ENCODE peak calls at places on chromosome 11, in ten cellular contexts. R is body of pancreas, I is lung, J is upper lobe of right lung, D is upper lobe of left lung, B is GM10248, Y is tibial artery, S is endothelial cell, K is HL-60, G is AG10803. C is an unnamed sample.

GRCh38 chr11:75346912-75347647 is 4.4 kb downstream of the ARRB1 start:
- DNase-seq in I (peak), J (peak), Y (peak), S (no peak), G (peak), R (no peak), B (no peak), K (no peak), D (peak), C (no peak)

GRCh38 chr11:128551641-128552335 is 35.6 kb downstream of the ETS1 start:
- DNase-seq in G (no peak), J (no peak), R (no peak), B (peak), S (no peak), D (no peak), I (no peak), Y (no peak), K (no peak), C (no peak)

GRCh38 chr11:15194671-15195415 is 80.1 kb downstream of the INSC start:
- DNase-seq in I (no peak), B (no peak), G (no peak), J (no peak), Y (no peak), R (no peak), D (no peak), S (no peak), K (no peak), C (no peak)

GRCh38 chr11:127485541-127485940 is 485.0 kb upstream of the KIRREL3 start:
- DNase-seq in J (no peak), Y (no peak), D (no peak), B (no peak), I (no peak), S (no peak), G (no peak), R (no peak), K (no peak), C (no peak)

GRCh38 chr11:130124096-130124495 is 35.5 kb upstream of the ST14 start:
- DNase-seq in R (no peak), D (peak), J (peak), G (peak), B (no peak), I (peak), K (peak), Y (peak), S (no peak), C (no peak)

GRCh38 chr11:26599421-26599820 is 27.4 kb upstream of the MUC15 start:
- DNase-seq in J (no peak), K (peak), B (no peak), I (no peak), G (peak), S (no peak), R (no peak), Y (no peak), D (no peak), C (no peak)

GRCh38 chr11:124518900-124519541 is 24.4 kb downstream of the OR8B12 start:
- DNase-seq in G (peak), I (no peak), K (no peak), J (no peak), D (no peak), R (no peak), Y (no peak), S (no peak), B (no peak), C (no peak)

GRCh38 chr11:108025387-108026080 is 16.8 kb downstream of the CUL5 start:
- DNase-seq in B (peak), S (peak), K (no peak), I (no peak), J (no peak), R (no peak), Y (no peak), G (no peak), D (no peak), C (no peak)

GRCh38 chr11:64233913-64234839 is at the start of gene VEGFB:
- DNase-seq in K (no peak), B (peak), S (no peak), Y (peak), R (peak), I (peak), G (no peak), D (peak), J (peak), C (peak)

GRCh38 chr11:130781906-130782305 is 134.4 kb downstream of the SNX19 start:
- DNase-seq in Y (no peak), J (no peak), D (no peak), S (no peak), I (no peak), R (no peak), K (no peak), B (no peak), G (peak), C (no peak)

GRCh38 chr11:75867778-75868374 is 52.9 kb downstream of the UVRAG start:
- DNase-seq in B (peak), D (no peak), Y (no peak), G (peak), S (peak), K (peak), J (no peak), R (peak), I (peak), C (no peak)

GRCh38 chr11:111366560-111367410 is 12.3 kb downstream of the POU2AF1 start:
- DNase-seq in B (no peak), R (no peak), Y (no peak), D (no peak), S (no peak), G (no peak), K (no peak), J (no peak), I (no peak), C (no peak)

GRCh38 chr11:96154802-96155520 is 188.0 kb downstream of the MAML2 start:
- DNase-seq in D (no peak), R (no peak), B (no peak), G (peak), J (no peak), K (no peak), Y (no peak), I (no peak), S (no peak), C (no peak)

GRCh38 chr11:61555978-61556377 is 24.9 kb downstream of the SYT7 start:
- DNase-seq in I (no peak), R (no peak), J (no peak), B (no peak), S (no peak), Y (no peak), K (no peak), D (no peak), G (no peak), C (no peak)

GRCh38 chr11:2460540-2461252 is 15.9 kb downstream of the KCNQ1 start:
- DNase-seq in D (no peak), I (no peak), B (no peak), S (no peak), J (peak), R (no peak), K (no peak), G (no peak), Y (no peak), C (no peak)

DNA sequence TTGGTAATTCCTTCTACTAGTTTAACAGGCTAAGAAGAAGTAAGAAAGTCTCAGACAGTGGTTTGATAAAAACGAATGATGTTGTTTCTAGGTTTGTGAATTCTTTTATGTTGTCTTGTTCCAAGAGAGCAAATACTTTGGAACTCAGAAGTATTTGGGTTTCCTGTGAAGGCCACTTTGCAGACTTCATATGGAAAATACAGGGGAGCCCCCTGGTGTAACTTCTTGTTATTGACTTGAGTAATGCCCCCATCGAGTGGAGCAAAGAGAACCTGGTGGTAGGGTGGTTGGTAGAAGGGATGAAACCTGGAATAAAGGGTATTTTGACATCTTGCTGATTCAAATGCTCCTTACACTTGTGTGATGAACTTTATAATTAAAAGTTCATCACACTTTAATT is 40.0 kb upstream of the PTH start:
- DNase-seq in K (no peak), Y (no peak), R (no peak), G (no peak), S (no peak), J (no peak), I (no peak), B (no peak), D (no peak), C (no peak)
- TF ChIP-seq CTCF in K (no peak), Y (no peak), R (no peak), G (no peak), S (peak), J (no peak), I (no peak), B (no peak), D (no peak), C (no peak)

GRCh38 chr11:32312206-32312817 is 123.0 kb downstream of the WT1 start:
- DNase-seq in G (no peak), K (no peak), Y (no peak), I (no peak), S (no peak), J (no peak), B (no peak), D (no peak), R (no peak), C (no peak)

GRCh38 chr11:32315121-32315520 is 120.2 kb downstream of the WT1 start:
- DNase-seq in D (no peak), R (no peak), Y (no peak), I (no peak), G (no peak), S (no peak), J (no peak), K (no peak), B (no peak), C (no peak)

GRCh38 chr11:32311351-32312077 is 123.8 kb downstream of the WT1 start:
- DNase-seq in K (no peak), Y (no peak), J (no peak), I (no peak), G (no peak), D (no peak), B (no peak), S (no peak), R (no peak), C (no peak)

GRCh38 chr11:32310218-32310601 is 125.1 kb downstream of the WT1 start:
- DNase-seq in D (peak), Y (no peak), R (no peak), J (peak), S (no peak), G (peak), K (no peak), I (peak), B (no peak), C (no peak)

DNA sequence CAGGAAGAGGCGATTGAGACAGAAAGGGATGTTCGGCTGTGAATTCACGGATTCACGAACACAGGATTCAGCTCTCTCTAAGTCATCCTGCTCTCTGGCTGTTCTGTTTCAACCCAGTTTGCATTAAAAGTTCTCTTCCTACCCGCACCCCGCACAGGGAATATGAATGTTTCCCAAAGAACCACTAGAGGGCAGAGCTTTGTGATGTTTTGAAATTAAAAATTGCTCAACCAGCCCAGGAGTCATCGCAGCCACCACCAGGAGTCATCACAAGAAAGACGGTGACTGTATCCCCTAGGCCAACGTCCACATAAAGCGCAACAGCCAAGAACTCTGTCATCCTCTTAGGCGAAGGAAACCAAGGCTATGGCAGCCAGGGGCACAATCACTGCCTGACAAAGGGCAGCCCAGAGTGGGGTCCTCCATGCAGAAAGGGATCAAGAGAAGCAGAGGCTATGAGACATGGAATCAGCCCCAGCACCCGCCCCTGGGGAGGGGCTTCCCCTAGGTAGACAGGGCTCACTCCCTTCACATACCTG is 122.4 kb downstream of the WT1 start:
- DNase-seq in B (peak), J (no peak), D (peak), R (peak), K (peak), S (peak), Y (no peak), G (peak), I (peak), C (no peak)
- TF ChIP-seq CTCF in B (peak), J (peak), D (peak), R (peak), K (peak), S (peak), Y (peak), G (peak), I (peak), C (peak)

DNA sequence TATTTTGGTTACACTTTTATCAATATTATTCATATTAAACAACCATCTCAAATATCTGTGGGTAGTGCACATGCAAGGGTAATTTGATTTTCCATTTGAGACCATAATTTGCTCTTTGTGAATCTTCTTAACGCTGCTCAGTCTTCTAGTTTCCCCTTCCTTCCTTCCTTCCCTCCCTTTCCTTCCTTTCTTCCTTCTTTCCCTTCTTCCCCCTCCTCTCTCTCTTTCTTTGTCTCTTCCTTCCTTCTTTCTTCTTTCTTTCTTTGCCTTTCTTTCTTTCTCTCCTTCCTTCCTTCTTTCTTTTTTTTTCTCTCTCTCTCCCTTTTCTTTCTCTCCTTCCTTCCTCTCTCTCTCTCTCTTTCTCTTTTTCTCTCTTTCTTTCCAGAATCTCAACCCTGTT is 4.1 kb upstream of the RNF26 start:
- DNase-seq in D (no peak), B (no peak), R (no peak), S (no peak), G (no peak), K (no peak), Y (no peak), I (no peak), J (no peak), C (no peak)
- TF ChIP-seq CTCF in D (no peak), B (no peak), R (no peak), S (no peak), G (no peak), K (no peak), Y (no peak), I (no peak), J (no peak), C (no peak)

GRCh38 chr11:32448232-32448631 is 12.9 kb upstream of the WT1 start:
- DNase-seq in J (no peak), R (no peak), D (no peak), Y (no peak), K (no peak), G (no peak), S (peak), B (no peak), I (no peak), C (no peak)
- TF ChIP-seq CTCF in J (no peak), R (no peak), D (no peak), Y (no peak), K (peak), G (peak), S (no peak), B (peak), I (no peak), C (peak)

GRCh38 chr11:102007567-102008437 is 39.4 kb upstream of the CFAP300 start:
- DNase-seq in B (peak), D (peak), I (peak), J (no peak), K (peak), S (no peak), R (no peak), Y (no peak), G (peak), C (no peak)
- TF ChIP-seq CTCF in B (peak), D (peak), I (no peak), J (peak), K (no peak), S (peak), R (peak), Y (peak), G (peak), C (peak)

GRCh38 chr11:47188262-47188661 is 2.0 kb upstream of the PACSIN3 start:
- DNase-seq in R (no peak), G (peak), S (no peak), K (no peak), Y (no peak), J (no peak), B (no peak), D (no peak), I (no peak), C (no peak)

GRCh38 chr11:47186076-47186936 is at the start of gene PACSIN3:
- DNase-seq in B (peak), D (peak), R (peak), G (no peak), I (no peak), J (peak), K (no peak), S (peak), Y (no peak), C (peak)

GRCh38 chr11:47187723-47188122 is 1.5 kb upstream of the PACSIN3 start:
- DNase-seq in I (no peak), D (no peak), B (no peak), S (no peak), J (no peak), K (no peak), R (no peak), Y (no peak), G (no peak), C (no peak)

GRCh38 chr11:47185305-47186075 is 744 bp downstream of the PACSIN3 start:
- DNase-seq in K (no peak), J (peak), B (no peak), G (peak), I (peak), R (peak), S (peak), D (peak), Y (no peak), C (peak)

DNA sequence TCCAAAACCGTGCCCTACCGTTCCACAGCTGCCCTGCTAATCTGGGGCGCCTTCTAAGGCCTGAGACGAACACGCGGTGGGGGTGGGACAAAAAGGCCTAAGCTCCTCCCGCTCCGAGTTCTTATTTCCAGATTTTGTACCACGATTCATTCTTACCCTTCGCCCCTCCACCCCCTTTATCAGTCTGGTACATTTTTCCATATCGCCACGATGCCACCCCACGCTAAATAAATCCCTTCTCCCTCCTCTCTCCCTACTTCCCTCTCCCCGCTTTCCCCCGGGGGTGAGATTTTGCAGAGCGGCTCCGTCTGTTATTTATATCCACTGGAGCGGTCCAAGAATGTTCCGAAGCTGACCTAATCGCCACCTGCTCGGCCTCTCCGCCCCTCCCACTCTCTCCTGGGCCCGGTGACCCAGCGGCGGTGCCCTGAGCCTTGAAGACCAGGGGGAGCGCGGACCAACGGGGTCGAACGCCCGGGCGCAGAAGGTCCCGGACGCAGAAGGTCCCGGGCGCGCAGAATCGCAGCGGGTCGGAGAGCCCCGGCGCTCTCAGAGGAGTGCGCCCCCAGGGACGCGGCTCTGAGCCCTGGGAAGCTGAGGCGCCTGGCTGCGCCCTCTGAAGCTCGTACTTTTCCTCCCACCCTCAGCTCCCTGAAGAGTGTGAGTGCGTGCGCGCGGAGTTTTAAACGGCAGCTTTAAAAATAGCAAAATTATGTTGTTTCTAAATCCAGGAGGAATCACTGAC is 875 bp upstream of the PACSIN3 start:
- DNase-seq in B (peak), J (peak), R (peak), Y (peak), K (no peak), I (no peak), D (peak), S (peak), G (peak), C (peak)
- TF ChIP-seq CTCF in B (no peak), J (no peak), R (no peak), Y (no peak), K (no peak), I (no peak), D (no peak), S (no peak), G (peak), C (peak)

DNA sequence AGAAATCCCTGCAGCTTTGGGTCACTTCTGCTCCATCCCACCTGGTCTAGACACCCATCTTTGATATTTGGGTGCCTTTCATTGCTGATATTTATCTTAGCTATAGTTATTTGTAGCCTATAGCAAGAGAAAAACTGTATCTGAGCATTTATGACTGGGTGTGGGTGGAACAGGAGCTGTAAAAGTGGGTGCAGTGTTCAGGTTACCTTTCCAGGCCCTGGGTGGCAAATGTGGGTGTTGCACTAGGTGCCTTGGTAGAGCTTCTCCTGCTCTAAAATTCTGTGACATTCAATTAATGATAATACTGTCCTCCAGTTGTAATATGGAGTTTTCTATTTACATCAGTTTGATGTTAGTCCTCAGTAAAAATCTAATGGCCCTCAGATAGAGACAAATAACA is 78.4 kb upstream of the OR4B1 start:
- DNase-seq in K (no peak), S (no peak), J (no peak), D (no peak), R (no peak), I (no peak), B (no peak), G (no peak), Y (no peak), C (no peak)
- TF ChIP-seq CTCF in K (no peak), S (no peak), J (no peak), D (no peak), R (no peak), I (no peak), B (no peak), G (no peak), Y (no peak), C (no peak)

DNA sequence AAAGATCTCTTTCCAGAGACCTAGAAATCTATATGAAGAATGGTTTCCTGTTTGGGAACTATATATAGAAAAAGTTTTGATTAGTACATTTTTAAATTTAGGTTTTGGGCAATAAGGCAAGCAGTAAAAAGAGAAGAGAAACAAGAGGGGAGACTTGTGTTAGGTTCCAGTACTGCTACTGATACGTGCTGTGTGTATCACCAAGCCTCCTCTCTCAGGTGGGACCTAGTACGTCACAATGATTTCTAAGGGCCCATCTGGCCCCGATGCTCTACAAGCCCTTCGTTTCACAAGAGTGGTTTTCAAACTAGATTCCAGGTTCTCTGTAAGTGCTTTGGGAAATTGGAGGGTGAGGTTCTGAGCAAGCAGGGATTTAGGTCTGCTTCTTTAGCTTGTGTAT is 39.2 kb downstream of the USP35 start:
- DNase-seq in I (no peak), B (peak), J (no peak), K (no peak), G (no peak), S (no peak), R (no peak), Y (no peak), D (no peak), C (no peak)
- TF ChIP-seq CTCF in I (no peak), B (no peak), J (no peak), K (no peak), G (no peak), S (no peak), R (no peak), Y (no peak), D (no peak), C (no peak)